ENCODE peak calls at places on chromosomes 2 and 18, in eight cellular contexts. K, L, I, D, V, Q, X and S are unnamed samples.

GRCh38 chr2:238322001-238322411 is 1.7 kb downstream of the TRAF3IP1 start:
- DNase-seq in I (no peak), V (no peak), Q (no peak), D (no peak), L (no peak), K (no peak), X (no peak), S (no peak)

GRCh38 chr2:205811387-205811786 is 129.1 kb downstream of the NRP2 start:
- DNase-seq in V (no peak), L (peak), Q (no peak), D (peak), I (no peak), K (peak), X (no peak), S (no peak)

GRCh38 chr2:18752022-18752493 is 162.7 kb upstream of the NT5C1B start:
- DNase-seq in I (no peak), D (no peak), Q (no peak), L (no peak), K (peak), V (no peak), X (no peak), S (no peak)

GRCh38 chr2:120818441-120818920 is 82.8 kb downstream of the GLI2 start:
- DNase-seq in L (peak), K (peak), Q (no peak), X (peak), I (no peak), D (peak), V (peak), S (no peak)

GRCh38 chr2:38376346-38376682 is 759 bp downstream of the ATL2 start:
- DNase-seq in D (peak), K (peak), I (no peak), X (peak), Q (no peak), L (peak), V (no peak), S (peak)

GRCh38 chr18:23226386-23226785 is 91.1 kb downstream of the CABLES1 start:
- DNase-seq in L (peak), I (no peak), V (no peak), D (no peak), Q (no peak), K (peak), X (peak), S (no peak)

GRCh38 chr2:37583867-37584266 is 87.6 kb downstream of the CDC42EP3 start:
- DNase-seq in V (no peak), K (no peak), I (no peak), X (peak), D (peak), Q (no peak), L (peak), S (no peak)

GRCh38 chr2:165700511-165700910 is 93.5 kb downstream of the GALNT3 start:
- DNase-seq in I (no peak), K (no peak), X (no peak), D (no peak), Q (no peak), L (no peak), V (no peak), S (no peak)

GRCh38 chr2:216916956-216917650 is 57.2 kb upstream of the TNP1 start:
- DNase-seq in X (no peak), Q (no peak), L (no peak), K (no peak), I (no peak), D (no peak), V (no peak), S (no peak)